ENCODE peak calls at places on chromosome 17, in six cellular contexts. K, J, C, A, I and O are unnamed samples.
A peak's percentile ranks its signal among the peaks of the same experiment; 100 is the strongest.

GRCh38 chr17:12959441-12959840 is 58.4 kb downstream of the ELAC2 start:
- DNase-seq in A (no peak), K (no peak), J (no peak), C (no peak), I (peak; percentile 69), O (no peak)

GRCh38 chr17:14515015-14515414 is 214.1 kb downstream of the HS3ST3B1 start:
- DNase-seq in A (no peak), K (no peak), C (peak; percentile 27), J (no peak), I (no peak), O (no peak)

GRCh38 chr17:55784666-55785065 is 33.8 kb downstream of the PCTP start:
- DNase-seq in A (no peak), J (no peak), C (no peak), K (no peak), I (no peak), O (no peak)

GRCh38 chr17:1865252-1866037 is 35.6 kb downstream of the RPA1 start:
- DNase-seq in K (no peak), J (peak; percentile 43), I (peak; percentile 12), C (peak; percentile 51), A (no peak), O (peak; percentile 40)

GRCh38 chr17:80498242-80498919 is 22.0 kb upstream of the NPTX1 start:
- DNase-seq in C (no peak), J (no peak), I (peak; percentile 47), K (peak; percentile 65), A (no peak), O (no peak)

GRCh38 chr17:81135503-81136283 is 29.6 kb upstream of the PVALEF start:
- DNase-seq in J (no peak), K (no peak), A (no peak), I (no peak), C (no peak), O (no peak)

GRCh38 chr17:68301438-68301959 is 10.2 kb downstream of the ARSG start:
- DNase-seq in I (no peak), A (no peak), K (no peak), C (no peak), J (no peak), O (no peak)

GRCh38 chr17:35918665-35919064 is 11.9 kb downstream of the RDM1 start:
- DNase-seq in K (no peak), A (no peak), C (no peak), I (no peak), J (no peak), O (no peak)

GRCh38 chr17:14940946-14941280 is 324.2 kb downstream of the PMP22 start:
- DNase-seq in I (no peak), A (no peak), C (no peak), J (no peak), K (no peak), O (no peak)

GRCh38 chr17:44608732-44609435 is 47.4 kb upstream of the MEIOC start:
- DNase-seq in K (no peak), I (no peak), A (no peak), J (no peak), C (no peak), O (no peak)

GRCh38 chr17:38601539-38602351 is 4.0 kb downstream of the SRCIN1 start:
- DNase-seq in I (no peak), A (no peak), J (no peak), K (no peak), C (peak; percentile 51), O (no peak)

GRCh38 chr17:73043686-73044581 is 48.6 kb downstream of the SLC39A11 start:
- DNase-seq in I (peak; percentile 87), C (no peak), K (no peak), J (no peak), A (no peak), O (no peak)

GRCh38 chr17:82942166-82943130 is 102.6 kb upstream of the ZNF750 start:
- DNase-seq in C (no peak), J (peak; percentile 71), A (no peak), I (no peak), K (peak; percentile 8), O (no peak)

GRCh38 chr17:40502716-40503115 is 1.3 kb upstream of the TNS4 start:
- DNase-seq in J (peak; percentile 79), I (no peak), K (no peak), C (no peak), A (no peak), O (no peak)

GRCh38 chr17:82092995-82093751 is 4.9 kb downstream of the FASN start:
- DNase-seq in A (no peak), C (no peak), K (no peak), I (no peak), J (no peak), O (no peak)

GRCh38 chr17:35423761-35424160 is 8.5 kb downstream of the SLFN12 start:
- DNase-seq in C (no peak), I (peak; percentile 36), K (no peak), J (no peak), A (no peak), O (no peak)

GRCh38 chr17:80992948-80993624 is 1.4 kb downstream of the CHMP6 start:
- DNase-seq in I (no peak), K (no peak), C (no peak), A (peak; percentile 20), J (no peak), O (no peak)

GRCh38 chr17:73401911-73402310 is 90.1 kb upstream of the CDC42EP4 start:
- DNase-seq in A (no peak), J (no peak), C (no peak), K (no peak), I (peak; percentile 7), O (no peak)

GRCh38 chr17:65531508-65532431 is 29.7 kb downstream of the AXIN2 start:
- DNase-seq in A (peak; percentile 84), K (peak; percentile 84), C (no peak), I (peak; percentile 67), J (peak; percentile 87), O (no peak)

GRCh38 chr17:54021418-54021817 is 198.7 kb downstream of the KIF2B start:
- DNase-seq in C (no peak), A (no peak), K (no peak), I (no peak), J (no peak), O (no peak)

GRCh38 chr17:13787636-13788035 is 185.9 kb upstream of the HS3ST3A1 start:
- DNase-seq in A (no peak), K (no peak), C (no peak), I (no peak), J (no peak), O (no peak)

GRCh38 chr17:80106176-80106575 is 4.8 kb downstream of the GAA start:
- DNase-seq in J (peak; percentile 77), A (no peak), C (no peak), I (no peak), K (no peak), O (no peak)

GRCh38 chr17:14471052-14471451 is 170.2 kb downstream of the HS3ST3B1 start:
- DNase-seq in J (no peak), I (peak; percentile 94), K (no peak), C (peak; percentile 89), A (no peak), O (no peak)

GRCh38 chr17:38705803-38706624 is 941 bp downstream of the MLLT6 start:
- DNase-seq in K (peak; percentile 72), A (peak; percentile 53), J (peak; percentile 93), I (no peak), C (peak; percentile 56), O (no peak)

GRCh38 chr17:12128946-12129345 is 108.3 kb downstream of the MAP2K4 start:
- DNase-seq in A (no peak), J (no peak), I (no peak), K (no peak), C (no peak), O (no peak)

GRCh38 chr17:81511800-81512559 is 619 bp downstream of the ACTG1 start:
- DNase-seq in K (no peak), I (no peak), J (no peak), A (no peak), C (peak; percentile 64), O (no peak)

GRCh38 chr17:9935408-9935807 is 30.3 kb upstream of the RCVRN start:
- DNase-seq in K (no peak), C (no peak), J (no peak), I (no peak), A (no peak), O (no peak)

GRCh38 chr17:82963104-82963950 is 116.1 kb upstream of the METRNL start:
- DNase-seq in J (peak; percentile 97), K (peak; percentile 70), I (peak; percentile 77), A (peak; percentile 86), C (peak; percentile 28), O (no peak)

DNA sequence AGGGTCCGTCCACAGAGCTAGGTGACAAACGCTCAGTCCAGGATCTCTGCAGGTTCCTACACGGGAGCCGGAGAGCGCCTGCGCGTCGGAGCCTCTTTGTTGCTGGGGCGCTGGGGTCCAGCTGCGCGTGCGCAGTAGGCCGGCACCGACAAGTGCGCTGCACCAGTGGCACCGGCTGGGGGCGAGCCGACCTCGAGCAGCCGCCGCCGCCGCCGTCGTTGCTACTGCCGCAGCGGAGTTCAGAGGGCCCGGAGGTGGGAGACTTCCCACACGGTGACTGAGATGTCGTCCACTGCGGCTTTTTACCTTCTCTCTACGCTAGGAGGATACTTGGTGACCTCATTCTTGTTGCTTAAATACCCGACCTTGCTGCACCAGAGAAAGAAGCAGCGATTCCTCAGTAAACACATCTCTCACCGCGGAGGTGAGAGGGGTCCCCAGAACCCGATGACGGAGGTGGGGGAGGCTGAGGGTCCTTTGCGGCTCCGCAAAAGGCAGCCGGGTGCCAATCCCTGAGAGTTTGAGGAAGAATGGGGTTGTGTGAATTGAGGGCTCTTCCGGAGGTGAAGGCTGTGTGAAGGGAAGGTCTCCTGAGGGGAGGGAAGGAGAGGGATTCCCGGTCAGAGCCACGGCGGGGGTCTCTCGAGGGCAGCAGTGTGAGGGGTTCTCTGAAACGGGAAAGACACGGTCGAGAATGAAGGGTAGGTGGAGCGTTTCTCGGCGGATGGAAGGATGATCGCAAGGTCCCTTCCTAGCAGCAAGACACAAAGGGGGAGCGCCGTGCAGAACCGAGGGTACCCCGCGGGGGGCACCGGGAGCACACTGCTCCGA is at the start of gene GDPD1:
- DNase-seq in K (peak; percentile 94), C (peak; percentile 96), J (peak; percentile 98), A (peak; percentile 98), I (peak; percentile 87), O (peak; percentile 97)
- TF ChIP-seq POLR2A in K (no peak), C (peak; percentile 74), J (no peak), A (no peak), I (no peak), O (no peak)

GRCh38 chr17:199806-200603 is 18.6 kb upstream of the DOC2B start:
- DNase-seq in C (no peak), I (no peak), A (peak; percentile 55), K (no peak), J (no peak), O (no peak)
- TF ChIP-seq POLR2A in C (no peak), I (no peak), A (no peak), K (no peak), J (no peak), O (no peak)

GRCh38 chr17:74431568-74432483 is at the start of gene GPRC5C:
- DNase-seq in J (peak; percentile 95), C (peak; percentile 88), A (peak; percentile 95), I (no peak), K (peak; percentile 79), O (no peak)
- TF ChIP-seq POLR2A in J (no peak), C (peak; percentile 49), A (peak; percentile 86), I (no peak), K (no peak), O (no peak)

DNA sequence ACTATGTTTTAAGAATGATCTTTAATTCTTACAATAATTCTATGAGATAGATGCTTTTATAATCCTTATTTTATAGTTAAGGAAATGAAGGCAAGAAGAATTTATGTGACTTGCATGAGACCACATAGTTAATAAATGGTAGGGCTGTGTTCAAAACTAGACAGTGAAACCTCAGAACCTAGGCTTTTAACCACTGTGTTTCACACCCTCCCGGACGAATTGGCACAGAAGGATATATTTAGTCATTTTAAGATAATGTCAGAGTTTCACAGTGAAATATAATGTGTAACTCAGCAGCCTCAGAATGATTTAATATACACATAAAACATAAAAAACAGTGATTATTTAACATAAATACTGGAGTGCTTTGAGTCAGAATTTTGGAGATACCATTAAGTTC is 57.0 kb downstream of the NSRP1 start:
- DNase-seq in A (no peak), C (no peak), J (no peak), I (no peak), K (no peak), O (no peak)
- TF ChIP-seq POLR2A in A (no peak), C (no peak), J (no peak), I (no peak), K (no peak), O (no peak)